ENCODE peak calls at places on chromosome 1, in four cellular contexts. X is H9, R is mesendoderm, N is H1. L is an unnamed sample.

GRCh38 chr1:168148916-168149315 is 12.2 kb upstream of the GPR161 start:
- DNase-seq in X (no peak), R (no peak), N (no peak), L (no peak)

GRCh38 chr1:160197231-160197630 is 6.9 kb downstream of the CASQ1 start:
- DNase-seq in X (no peak), R (no peak), N (no peak), L (no peak)

GRCh38 chr1:11294951-11295350 is 22.0 kb downstream of the UBIAD1 start:
- DNase-seq in X (no peak), R (no peak), N (no peak), L (no peak)

GRCh38 chr1:219152759-219153158 is 20.9 kb upstream of the LYPLAL1 start:
- DNase-seq in X (no peak), R (peak), N (no peak), L (no peak)

GRCh38 chr1:157639800-157640199 is 41.9 kb upstream of the FCRL4 start:
- DNase-seq in X (no peak), R (no peak), N (no peak), L (no peak)

GRCh38 chr1:47651311-47652089 is 213.7 kb downstream of the FOXD2 start:
- DNase-seq in X (peak), R (no peak), N (no peak), L (no peak)

GRCh38 chr1:85313888-85314696 is 37.7 kb upstream of the BCL10 start:
- DNase-seq in X (no peak), R (peak), N (no peak), L (peak)

GRCh38 chr1:18158731-18159130 is 51.1 kb downstream of the IGSF21 start:
- DNase-seq in X (no peak), R (no peak), N (no peak), L (no peak)

GRCh38 chr1:161929137-161929536 is 94.5 kb downstream of the OLFML2B start:
- DNase-seq in X (no peak), R (no peak), N (no peak), L (no peak)

GRCh38 chr1:59520759-59521442 is 224.0 kb downstream of the FGGY start:
- DNase-seq in X (no peak), R (no peak), N (no peak), L (peak)

GRCh38 chr1:46526689-46527291 is 24.7 kb downstream of the KNCN start:
- DNase-seq in X (peak), R (peak), N (peak), L (no peak)

GRCh38 chr1:28591708-28592313 is at the start of gene RAB42:
- DNase-seq in X (peak), R (peak), N (peak), L (no peak)

GRCh38 chr1:154955039-154955717 is 721 bp downstream of the PBXIP1 start:
- DNase-seq in X (peak), R (peak), N (no peak), L (peak)

GRCh38 chr1:10530281-10530740 is 55.6 kb downstream of the PEX14 start:
- DNase-seq in X (peak), R (peak), N (peak), L (peak)

GRCh38 chr1:38029725-38030511 is 16.7 kb downstream of the POU3F1 start:
- DNase-seq in X (peak), R (peak), N (peak), L (peak)

GRCh38 chr1:112522621-112523020 is 13.9 kb downstream of the WNT2B start:
- DNase-seq in X (no peak), R (peak), N (no peak), L (peak)

GRCh38 chr1:184110253-184111204 is 59.0 kb downstream of the TSEN15 start:
- DNase-seq in X (peak), R (peak), N (no peak), L (no peak)

GRCh38 chr1:2240251-2241156 is 12.4 kb downstream of the SKI start:
- DNase-seq in X (no peak), R (no peak), N (no peak), L (peak)

GRCh38 chr1:173245892-173246291 is 38.8 kb upstream of the TNFSF4 start:
- DNase-seq in X (no peak), R (no peak), N (no peak), L (no peak)

GRCh38 chr1:228150458-228151169 is 884 bp downstream of the GJC2 start:
- DNase-seq in X (peak), R (no peak), N (peak), L (peak)

GRCh38 chr1:18922319-18922726 is 20.0 kb upstream of the ALDH4A1 start:
- DNase-seq in X (no peak), R (no peak), N (no peak), L (peak)

GRCh38 chr1:153670257-153670858 is 435 bp downstream of the ILF2 start:
- DNase-seq in X (no peak), R (no peak), N (no peak), L (no peak)

GRCh38 chr1:69315416-69315815 is 252.3 kb upstream of the LRRC7 start:
- DNase-seq in X (no peak), R (no peak), N (no peak), L (no peak)

GRCh38 chr1:245880754-245881403 is 626.2 kb downstream of the SMYD3 start:
- DNase-seq in X (no peak), R (no peak), N (no peak), L (peak)

GRCh38 chr1:198669023-198669698 is 30.3 kb downstream of the PTPRC start:
- DNase-seq in X (no peak), R (peak), N (no peak), L (peak)

GRCh38 chr1:9631613-9632012 is 19.9 kb upstream of the PIK3CD start:
- DNase-seq in X (no peak), R (no peak), N (no peak), L (no peak)

GRCh38 chr1:35223109-35223630 is 30.2 kb upstream of the SFPQ start:
- DNase-seq in X (no peak), R (no peak), N (no peak), L (peak)

GRCh38 chr1:185559684-185560310 is 174.4 kb upstream of the HMCN1 start:
- DNase-seq in X (peak), R (peak), N (peak), L (peak)

GRCh38 chr1:3886106-3886670 is 13.9 kb downstream of the C1orf174 start:
- DNase-seq in X (no peak), R (no peak), N (no peak), L (no peak)

GRCh38 chr1:29753244-29753643 is 516.9 kb downstream of the PTPRU start:
- DNase-seq in X (peak), R (no peak), N (peak), L (no peak)

GRCh38 chr1:196857188-196857587 is 30.7 kb upstream of the CFHR4 start:
- DNase-seq in X (no peak), R (no peak), N (no peak), L (no peak)

GRCh38 chr1:196860323-196860884 is 27.4 kb upstream of the CFHR4 start:
- DNase-seq in X (no peak), R (no peak), N (no peak), L (no peak)

GRCh38 chr1:196856053-196856452 is 31.8 kb upstream of the CFHR4 start:
- DNase-seq in X (no peak), R (no peak), N (no peak), L (no peak)

GRCh38 chr1:196861429-196861828 is 26.4 kb upstream of the CFHR4 start:
- DNase-seq in X (no peak), R (no peak), N (no peak), L (no peak)

DNA sequence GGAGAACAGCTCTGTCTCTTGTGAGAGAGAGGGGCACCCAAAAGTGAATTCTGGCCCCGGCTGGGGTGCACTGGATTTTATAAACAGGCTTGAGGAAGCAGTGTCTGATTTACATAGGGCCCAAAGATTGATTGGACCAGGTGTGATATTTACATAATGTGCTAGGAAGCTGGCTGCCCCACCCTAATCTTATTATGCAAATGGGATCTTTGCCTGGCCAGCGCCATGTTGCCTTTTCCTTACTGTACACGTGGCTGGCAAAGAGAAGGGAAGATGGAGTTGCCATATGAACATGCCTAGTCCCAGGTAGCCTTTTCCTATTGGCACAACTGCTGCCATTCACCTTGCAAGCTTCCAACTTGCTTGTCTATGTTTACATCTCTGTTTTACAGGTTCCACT is 29.0 kb upstream of the CFHR4 start:
- DNase-seq in X (no peak), R (no peak), N (no peak), L (no peak)
- H3K4ac ChIP-seq in X (no peak), R (no peak), N (no peak), L (no peak)

GRCh38 chr1:109984456-109985250 is at the start of gene AHCYL1:
- DNase-seq in X (peak), R (peak), N (peak), L (peak)

GRCh38 chr1:109983380-109984189 is 980 bp upstream of the AHCYL1 start:
- DNase-seq in X (no peak), R (no peak), N (no peak), L (no peak)

GRCh38 chr1:109986054-109986444 is 1.5 kb downstream of the AHCYL1 start:
- DNase-seq in X (no peak), R (no peak), N (no peak), L (no peak)

GRCh38 chr1:109985251-109986053 is 887 bp downstream of the AHCYL1 start:
- DNase-seq in X (no peak), R (no peak), N (no peak), L (no peak)

DNA sequence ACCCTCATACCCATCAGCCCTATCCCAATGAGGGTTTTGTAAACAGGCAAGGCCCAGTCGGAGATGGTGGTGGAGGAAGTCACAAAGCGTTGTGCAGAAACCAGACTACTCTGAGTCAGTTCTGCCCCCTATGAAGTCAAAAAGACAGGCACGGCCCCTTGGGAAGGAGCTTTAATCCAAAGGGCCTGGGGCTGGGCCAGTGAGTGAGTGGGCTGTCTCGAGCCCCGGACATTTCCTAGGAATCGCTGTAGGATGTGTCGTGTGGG is 442 bp upstream of the AHCYL1 start:
- DNase-seq in X (no peak), R (no peak), N (no peak), L (peak)
- H4K8ac ChIP-seq in X (no peak), R (no peak), N (no peak), L (peak)

GRCh38 chr1:222463059-222463730 is 84.7 kb downstream of the HHIPL2 start:
- DNase-seq in X (no peak), R (no peak), N (no peak), L (no peak)

GRCh38 chr1:222464841-222465210 is 83.1 kb downstream of the HHIPL2 start:
- DNase-seq in X (peak), R (peak), N (peak), L (peak)

GRCh38 chr1:222465211-222466041 is 82.5 kb downstream of the HHIPL2 start:
- DNase-seq in X (peak), R (peak), N (peak), L (peak)

GRCh38 chr1:222462598-222462997 is 85.3 kb downstream of the HHIPL2 start:
- DNase-seq in X (no peak), R (no peak), N (no peak), L (no peak)

DNA sequence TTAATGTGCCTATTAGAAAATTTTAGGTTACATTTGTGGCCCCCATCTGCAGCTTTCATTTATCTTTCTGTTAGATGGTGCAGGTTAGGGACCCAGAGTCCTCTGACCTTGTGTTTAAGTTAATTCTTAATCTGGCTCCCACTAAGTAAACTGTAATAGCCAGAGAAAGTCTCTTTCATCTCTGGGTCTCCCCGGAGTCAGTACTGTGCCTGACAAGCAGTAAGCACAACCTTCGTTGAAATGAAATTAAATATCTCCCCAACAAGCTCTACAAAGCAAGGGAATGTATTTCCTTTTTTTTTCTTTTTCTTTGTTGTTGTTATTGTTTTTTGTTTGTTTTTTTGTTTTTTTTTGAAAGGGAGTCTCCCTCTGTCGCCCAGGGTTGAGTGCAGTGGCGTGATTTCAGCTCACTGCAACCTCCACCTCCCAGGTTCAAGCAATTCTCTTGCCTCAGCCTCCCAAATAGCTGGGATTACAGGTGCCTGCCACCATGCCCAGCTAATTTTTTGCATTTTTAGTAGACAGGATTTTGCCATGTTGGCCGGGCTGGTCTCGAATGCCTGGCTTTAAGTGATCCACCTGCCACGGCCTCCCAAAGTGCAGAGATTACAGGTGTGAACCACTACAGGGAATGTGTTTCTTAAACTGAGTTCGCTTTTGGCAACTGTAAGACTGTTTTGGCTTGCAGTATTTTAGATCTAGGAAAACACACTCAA is 81.6 kb downstream of the HHIPL2 start:
- DNase-seq in X (no peak), R (no peak), N (no peak), L (no peak)
- H3K4ac ChIP-seq in X (no peak), R (no peak), N (peak), L (no peak)

DNA sequence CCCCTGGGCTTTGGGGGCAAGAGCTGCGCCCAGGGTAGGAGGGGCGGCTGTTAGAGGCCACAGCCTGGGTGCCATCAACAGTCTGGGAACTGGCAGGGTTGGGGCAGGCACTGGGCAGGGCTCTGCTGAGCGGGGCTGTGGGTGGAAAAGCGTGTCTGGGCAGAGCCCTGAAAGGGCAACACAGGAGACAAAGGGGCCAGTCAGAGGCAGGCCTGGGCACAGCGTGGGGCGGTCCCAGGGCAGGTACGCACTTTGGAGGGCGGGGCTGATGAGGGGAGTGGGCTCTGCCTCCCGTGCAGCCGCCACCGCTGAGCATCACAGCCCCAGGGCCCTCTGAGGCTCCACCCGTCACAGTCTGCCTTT is 13.9 kb downstream of the CELSR2 start:
- DNase-seq in X (peak), R (no peak), N (no peak), L (no peak)
- H4K8ac ChIP-seq in X (no peak), R (no peak), N (peak), L (peak)